ENCODE peak calls at places on chromosomes 12 and 14, in six cellular contexts. S is HCT116, I is K562, J is HepG2, M is H1, C is GM12878. T is an unnamed sample.

GRCh38 chr12:48978291-48978740 is at the start of gene WNT1:
- DNase-seq in M (peak), S (no peak), C (no peak), J (no peak), I (no peak), T (no peak)

GRCh38 chr12:80053048-80053790 is 46.1 kb upstream of the OTOGL start:
- DNase-seq in S (no peak), M (no peak), C (no peak), I (no peak), J (no peak), T (no peak)

GRCh38 chr12:42091769-42092168 is 52.9 kb downstream of the GXYLT1 start:
- DNase-seq in I (no peak), M (no peak), J (no peak), S (peak), C (no peak), T (no peak)

GRCh38 chr14:21104448-21105060 is 3.7 kb downstream of the TMEM253 start:
- DNase-seq in J (no peak), S (peak), M (no peak), I (peak), C (no peak), T (no peak)

GRCh38 chr14:104542871-104543830 is 36.4 kb upstream of the C14orf180 start:
- DNase-seq in J (no peak), C (no peak), M (no peak), S (no peak), I (no peak), T (no peak)

GRCh38 chr12:78898416-78898815 is 33.8 kb downstream of the SYT1 start:
- DNase-seq in M (no peak), J (no peak), S (no peak), C (no peak), I (no peak), T (no peak)

GRCh38 chr14:87332001-87332400 is 661.0 kb downstream of the GALC start:
- DNase-seq in M (no peak), I (no peak), C (no peak), S (no peak), J (no peak), T (no peak)

GRCh38 chr14:105929327-105930081 is 403.1 kb downstream of the TMEM121 start:
- DNase-seq in M (no peak), I (peak), J (no peak), S (no peak), C (no peak), T (no peak)

GRCh38 chr14:101635238-101636080 is 74.2 kb downstream of the DIO3 start:
- DNase-seq in C (no peak), J (no peak), S (no peak), M (no peak), I (no peak), T (no peak)

GRCh38 chr12:76943004-76943403 is 64.2 kb upstream of the CSRP2 start:
- DNase-seq in J (no peak), M (no peak), S (no peak), I (no peak), C (no peak), T (no peak)

GRCh38 chr14:22296722-22297121 is 292.3 kb downstream of the DAD1 start:
- DNase-seq in S (no peak), C (no peak), J (peak), M (no peak), I (no peak), T (no peak)

GRCh38 chr14:23640524-23641141 is 4.5 kb downstream of the DHRS2 start:
- DNase-seq in C (no peak), I (no peak), M (no peak), S (no peak), J (peak), T (no peak)

GRCh38 chr12:47413806-47414205 is 292.0 kb downstream of the RPAP3 start:
- DNase-seq in S (no peak), J (no peak), M (no peak), C (no peak), I (no peak), T (no peak)

GRCh38 chr12:84842406-84843013 is 70.1 kb downstream of the SLC6A15 start:
- DNase-seq in C (no peak), S (peak), J (peak), M (no peak), I (peak), T (peak)

GRCh38 chr12:62785941-62786559 is 148.9 kb downstream of the PPM1H start:
- DNase-seq in C (no peak), M (no peak), S (peak), I (no peak), J (no peak), T (no peak)

DNA sequence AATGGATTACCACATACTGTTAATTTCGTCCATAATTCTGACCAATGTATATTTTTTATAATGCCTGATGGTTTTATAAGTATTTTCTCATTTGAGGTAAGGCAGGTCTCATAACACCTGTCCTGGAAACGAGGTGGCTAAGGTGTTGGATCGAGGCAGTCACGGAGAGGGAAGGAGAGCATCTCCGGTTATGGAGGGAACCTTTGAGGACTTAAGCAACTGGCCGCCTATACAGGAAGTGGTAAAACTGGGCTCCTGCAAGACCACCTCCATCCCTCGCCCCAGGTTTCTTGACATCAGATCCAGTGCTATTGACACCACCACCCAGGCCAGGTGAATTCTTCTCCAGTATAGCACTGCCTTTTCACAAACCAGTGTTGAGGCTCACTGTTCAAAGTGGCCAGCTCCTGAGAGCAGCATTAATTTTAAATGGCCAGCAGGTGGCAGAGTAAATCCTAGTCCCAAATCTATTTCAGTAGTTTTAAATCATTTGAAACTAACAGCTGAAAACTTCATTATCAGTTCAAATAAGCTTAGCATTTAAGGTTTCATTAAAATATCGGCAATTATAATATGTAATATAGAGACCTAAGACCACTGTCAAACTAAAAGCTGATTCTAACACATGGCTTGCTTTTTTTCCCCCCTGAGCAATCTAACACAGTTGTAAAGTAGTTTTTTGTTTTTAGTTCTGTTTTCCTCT is 100.8 kb downstream of the PPM1A start:
- DNase-seq in J (peak), S (peak), M (peak), I (peak), C (no peak), T (peak)
- TF ChIP-seq ZNF274 in J (no peak), S (no peak), M (no peak), I (no peak), C (no peak), T (no peak)

GRCh38 chr12:26773313-26774104 is 59.5 kb downstream of the ITPR2 start:
- DNase-seq in S (no peak), M (no peak), C (no peak), I (no peak), J (no peak), T (no peak)
- TF ChIP-seq ZNF274 in S (no peak), M (no peak), C (no peak), I (no peak), J (no peak), T (no peak)

GRCh38 chr14:94673071-94673470 is 60.9 kb downstream of the SERPINA3 start:
- DNase-seq in S (no peak), J (no peak), M (no peak), C (no peak), I (no peak), T (no peak)
- TF ChIP-seq ZNF274 in S (no peak), J (no peak), M (no peak), C (no peak), I (no peak), T (no peak)

GRCh38 chr12:23757541-23757962 is 191.9 kb downstream of the SOX5 start:
- DNase-seq in J (peak), M (no peak), S (no peak), C (no peak), I (no peak), T (peak)

GRCh38 chr12:23756416-23756815 is 193.1 kb downstream of the SOX5 start:
- DNase-seq in S (no peak), I (no peak), M (no peak), C (no peak), J (no peak), T (no peak)

GRCh38 chr12:23760495-23760894 is 189.0 kb downstream of the SOX5 start:
- DNase-seq in I (no peak), M (peak), C (no peak), J (no peak), S (no peak), T (no peak)
- TF ChIP-seq ZNF274 in I (no peak), M (no peak), C (no peak), J (no peak), S (no peak), T (no peak)

GRCh38 chr12:75710361-75711069 is 199.1 kb upstream of the KRR1 start:
- DNase-seq in S (no peak), I (no peak), M (no peak), J (peak), C (no peak), T (no peak)
- TF ChIP-seq ZNF274 in S (no peak), I (no peak), M (no peak), J (no peak), C (no peak), T (no peak)

T was measured in NT2/D1.